ENCODE peak calls at places on chromosomes 5 and 9, in ten cellular contexts. P is left colon; X is NCI-H1105; U is ureter; S is fibroblast of villous mesenchyme; Q is activated naive CD4-positive, alpha-beta T cell; D is NCI-H1694 treated with DMSO at 0.1 percent for 48 hours; G is lung microvascular endothelial cell; B is bronchial epithelial cell; T is PC-3. K is an unnamed sample.
A peak's percentile ranks its signal among the peaks of the same experiment; 100 is the strongest.

GRCh38 chr9:127369428-127369827 is 27.5 kb upstream of the SLC2A8 start:
- DNase-seq in P (no peak), S (no peak), X (no peak), G (no peak), U (no peak), Q (no peak), B (no peak), D (no peak), T (no peak), K (no peak)

GRCh38 chr5:6737043-6737941 is 24.1 kb downstream of the TENT4A start:
- DNase-seq in P (no peak), D (no peak), S (no peak), X (no peak), B (no peak), Q (no peak), U (no peak), T (no peak), G (no peak), K (no peak)

GRCh38 chr9:94081864-94082468 is 2.3 kb upstream of the PTPDC1 start:
- DNase-seq in P (no peak), U (no peak), T (no peak), B (no peak), D (no peak), G (no peak), X (no peak), Q (no peak), S (no peak), K (no peak)

GRCh38 chr9:4499917-4500316 is 9.6 kb downstream of the SLC1A1 start:
- DNase-seq in T (no peak), Q (no peak), P (no peak), U (no peak), S (no peak), D (no peak), B (no peak), X (no peak), G (no peak), K (no peak)

GRCh38 chr9:97935291-97935690 is 2.7 kb downstream of the HEMGN start:
- DNase-seq in S (no peak), T (no peak), P (no peak), Q (no peak), D (no peak), B (no peak), G (no peak), U (no peak), X (no peak), K (no peak)

GRCh38 chr5:54234304-54234938 is 76.0 kb downstream of the ARL15 start:
- DNase-seq in B (peak; percentile 44), X (no peak), U (no peak), G (peak; percentile 61), D (peak; percentile 63), P (no peak), T (peak; percentile 42), Q (no peak), S (peak; percentile 67), K (no peak)

GRCh38 chr9:80410106-80410505 is 838.3 kb downstream of the TLE4 start:
- DNase-seq in T (no peak), X (no peak), P (no peak), B (no peak), D (no peak), S (peak; percentile 47), G (no peak), U (no peak), Q (no peak), K (no peak)

GRCh38 chr9:130857864-130858730 is 23.0 kb downstream of the ABL1 start:
- DNase-seq in U (no peak), T (peak; percentile 15), Q (no peak), S (peak; percentile 73), B (no peak), G (peak; percentile 73), D (peak; percentile 43), P (peak; percentile 49), X (no peak), K (no peak)

GRCh38 chr9:84867171-84867570 is 197.6 kb downstream of the NTRK2 start:
- DNase-seq in U (no peak), X (no peak), Q (no peak), S (no peak), B (no peak), G (no peak), D (no peak), T (no peak), P (no peak), K (no peak)

GRCh38 chr9:133981589-133981957 is 10.6 kb downstream of the VAV2 start:
- DNase-seq in S (no peak), D (no peak), U (no peak), B (no peak), T (no peak), G (no peak), X (no peak), P (no peak), Q (no peak), K (no peak)

GRCh38 chr5:123949043-123949804 is 437.2 kb downstream of the CSNK1G3 start:
- DNase-seq in X (no peak), S (no peak), B (no peak), D (no peak), Q (no peak), U (no peak), G (no peak), P (no peak), T (no peak), K (no peak)

GRCh38 chr5:608286-609087 is 3.7 kb upstream of the CEP72 start:
- DNase-seq in B (no peak), D (no peak), Q (no peak), X (no peak), T (no peak), P (no peak), S (no peak), U (no peak), G (no peak), K (no peak)

GRCh38 chr9:115591584-115591984 is 473.6 kb upstream of the TNC start:
- DNase-seq in S (peak; percentile 99), D (peak; percentile 78), U (peak; percentile 76), X (peak; percentile 83), G (peak; percentile 96), T (peak; percentile 95), Q (no peak), B (peak; percentile 98), P (peak; percentile 47), K (no peak)

GRCh38 chr9:18928711-18929110 is 104.3 kb downstream of the SAXO1 start:
- DNase-seq in U (no peak), Q (no peak), P (no peak), S (peak; percentile 28), B (no peak), G (peak; percentile 53), D (no peak), T (no peak), X (no peak), K (no peak)

GRCh38 chr9:137295313-137296213 is 6.5 kb downstream of the NRARP start:
- DNase-seq in P (peak; percentile 36), T (peak; percentile 41), S (no peak), Q (no peak), X (peak; percentile 44), U (no peak), B (no peak), D (no peak), G (peak; percentile 53), K (no peak)

GRCh38 chr5:107806705-107807104 is 136.0 kb upstream of the EFNA5 start:
- DNase-seq in Q (no peak), G (peak; percentile 15), P (no peak), X (no peak), U (no peak), T (peak; percentile 87), B (peak; percentile 94), D (peak; percentile 56), S (peak; percentile 64), K (no peak)

GRCh38 chr5:151770383-151771258 is 1.1 kb upstream of the G3BP1 start:
- DNase-seq in D (no peak), U (peak; percentile 79), P (peak; percentile 72), T (no peak), G (peak; percentile 69), B (peak; percentile 21), X (peak; percentile 5), Q (peak; percentile 43), S (peak; percentile 78), K (peak; percentile 91)

GRCh38 chr9:100028201-100028784 is 70.5 kb downstream of the ERP44 start:
- DNase-seq in Q (no peak), U (peak; percentile 67), D (peak; percentile 15), B (peak; percentile 68), T (peak; percentile 74), X (peak; percentile 5), P (peak; percentile 54), G (peak; percentile 85), S (peak; percentile 80), K (no peak)

GRCh38 chr5:115467631-115468030 is 76.9 kb downstream of the FEM1C start:
- DNase-seq in T (peak; percentile 21), S (no peak), P (no peak), D (no peak), G (no peak), X (no peak), B (peak; percentile 48), U (no peak), Q (no peak), K (no peak)

GRCh38 chr5:17105744-17106450 is 111.5 kb upstream of the BASP1 start:
- DNase-seq in P (no peak), S (no peak), X (no peak), T (peak; percentile 46), B (peak; percentile 86), U (no peak), Q (no peak), G (peak; percentile 88), D (no peak), K (no peak)

GRCh38 chr9:18362901-18363685 is 110.9 kb upstream of the ADAMTSL1 start:
- DNase-seq in S (peak; percentile 30), X (peak; percentile 19), B (no peak), Q (no peak), T (no peak), G (peak; percentile 58), D (no peak), U (no peak), P (no peak), K (no peak)

GRCh38 chr5:82640901-82641300 is 362.7 kb upstream of the RPS23 start:
- DNase-seq in S (no peak), U (no peak), X (no peak), T (no peak), B (no peak), P (no peak), D (no peak), Q (no peak), G (no peak), K (no peak)

GRCh38 chr9:84922051-84922450 is 252.5 kb downstream of the NTRK2 start:
- DNase-seq in B (no peak), S (no peak), U (no peak), T (no peak), D (no peak), Q (no peak), P (no peak), X (no peak), G (no peak), K (no peak)

GRCh38 chr5:137758719-137759312 is 4.7 kb upstream of the HNRNPA0 start:
- DNase-seq in U (no peak), X (no peak), Q (no peak), P (no peak), B (peak; percentile 74), G (no peak), S (peak; percentile 4), D (no peak), T (peak; percentile 28), K (no peak)

GRCh38 chr5:132094393-132095076 is 20.9 kb downstream of the CSF2 start:
- DNase-seq in S (peak; percentile 94), D (no peak), T (peak; percentile 95), X (no peak), P (no peak), G (peak; percentile 93), Q (no peak), U (no peak), B (peak; percentile 94), K (no peak)

GRCh38 chr9:120513825-120514598 is 66.0 kb downstream of the CDK5RAP2 start:
- DNase-seq in P (no peak), S (no peak), U (no peak), T (no peak), B (peak; percentile 87), Q (no peak), X (no peak), D (no peak), G (no peak), K (no peak)

GRCh38 chr9:113012492-113012891 is 500 bp upstream of the ZNF883 start:
- DNase-seq in D (no peak), G (no peak), U (no peak), S (no peak), T (no peak), B (no peak), Q (no peak), X (no peak), P (no peak), K (no peak)

GRCh38 chr5:94802450-94802849 is 184.0 kb downstream of the SLF1 start:
- DNase-seq in T (peak; percentile 3), G (peak; percentile 12), P (no peak), B (no peak), D (no peak), S (no peak), Q (no peak), X (no peak), U (no peak), K (no peak)

K was measured in vagina.